ENCODE peak calls at places on chromosomes 5 and 9, in four cellular contexts. Z is adipocyte; E is brain microvascular endothelial cell; M is CD8-positive, alpha-beta T cell. P is an unnamed sample.

GRCh38 chr5:180339583-180340183 is 13.5 kb downstream of the GFPT2 start:
- DNase-seq in Z (no peak), E (no peak), M (no peak), P (no peak)

GRCh38 chr5:84870369-84870768 is 485.7 kb upstream of the EDIL3 start:
- DNase-seq in Z (no peak), E (no peak), M (no peak), P (no peak)

GRCh38 chr9:91219557-91219956 is 142.2 kb downstream of the AUH start:
- DNase-seq in Z (no peak), E (no peak), M (no peak), P (no peak)

GRCh38 chr5:92019376-92019990 is 636.4 kb upstream of the ARRDC3 start:
- DNase-seq in Z (peak), E (peak), M (no peak), P (no peak)

GRCh38 chr5:175867587-175868347 is 3.6 kb upstream of the CPLX2 start:
- DNase-seq in Z (no peak), E (no peak), M (no peak), P (no peak)

GRCh38 chr9:5493597-5494511 is 16.5 kb upstream of the PDCD1LG2 start:
- DNase-seq in Z (peak), E (peak), M (no peak), P (peak)

GRCh38 chr5:143828710-143829109 is 16.7 kb downstream of the HMHB1 start:
- DNase-seq in Z (no peak), E (no peak), M (no peak), P (peak)

GRCh38 chr5:93336330-93337110 is 244.5 kb downstream of the NR2F1-AS1 start:
- DNase-seq in Z (no peak), E (no peak), M (no peak), P (no peak)

GRCh38 chr5:69331528-69332445 is 814 bp downstream of the CCDC125 start:
- DNase-seq in Z (no peak), E (no peak), M (no peak), P (no peak)

GRCh38 chr9:122346478-122347347 is 24.1 kb upstream of the PTGS1 start:
- DNase-seq in Z (peak), E (no peak), M (no peak), P (no peak)

DNA sequence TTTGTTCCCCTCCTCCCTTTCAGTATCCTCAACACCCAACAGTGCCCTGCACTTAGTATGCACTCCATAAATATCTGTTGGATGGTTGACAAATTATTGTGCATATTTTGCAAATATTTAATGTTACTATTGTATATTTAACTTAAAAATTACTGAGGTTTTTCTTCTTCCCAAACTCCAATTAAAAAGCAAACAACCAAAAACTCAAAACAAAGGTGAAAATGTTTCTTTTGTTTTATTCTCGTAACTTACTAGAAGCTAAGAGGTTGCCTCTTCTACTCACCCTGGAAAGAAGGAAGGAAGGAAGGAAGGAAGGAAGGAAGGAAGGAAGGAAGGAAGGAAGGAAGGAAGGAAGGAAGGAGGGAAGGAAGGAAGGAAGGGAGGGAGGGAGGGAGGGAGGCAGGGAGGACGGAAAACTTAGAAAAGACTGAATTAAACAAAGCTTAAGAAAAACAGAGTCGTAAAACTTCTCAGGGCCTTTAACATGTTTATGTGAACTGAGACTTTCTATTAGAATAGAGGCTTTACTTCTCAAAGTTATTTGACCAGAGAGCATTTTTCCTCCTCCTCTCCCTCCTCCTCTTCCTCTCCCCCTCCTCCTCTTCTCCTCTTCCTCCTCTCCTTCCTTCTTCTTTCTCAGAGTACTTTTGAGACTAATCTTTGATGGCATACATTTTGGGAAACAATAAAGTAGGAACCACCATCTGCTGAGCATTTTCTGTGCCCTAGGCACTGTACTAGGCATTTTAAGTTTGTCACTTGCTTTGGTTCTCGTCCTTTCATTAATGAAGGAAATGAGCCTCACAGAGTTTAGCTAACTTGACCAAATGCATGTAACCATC is 396.6 kb upstream of the WWC1 start:
- DNase-seq in Z (no peak), E (no peak), M (no peak), P (no peak)
- H3K4me3 ChIP-seq in Z (no peak), E (no peak), M (no peak), P (no peak)

GRCh38 chr9:110016340-110016739 is 191.6 kb downstream of the C9orf152 start:
- DNase-seq in Z (peak), E (peak), M (no peak), P (peak)
- H3K4me3 ChIP-seq in Z (no peak), E (no peak), M (no peak), P (no peak)

GRCh38 chr5:178119915-178120660 is 6.8 kb downstream of the N4BP3 start:
- DNase-seq in Z (no peak), E (no peak), M (no peak), P (no peak)
- H3K4me3 ChIP-seq in Z (no peak), E (no peak), M (no peak), P (no peak)

DNA sequence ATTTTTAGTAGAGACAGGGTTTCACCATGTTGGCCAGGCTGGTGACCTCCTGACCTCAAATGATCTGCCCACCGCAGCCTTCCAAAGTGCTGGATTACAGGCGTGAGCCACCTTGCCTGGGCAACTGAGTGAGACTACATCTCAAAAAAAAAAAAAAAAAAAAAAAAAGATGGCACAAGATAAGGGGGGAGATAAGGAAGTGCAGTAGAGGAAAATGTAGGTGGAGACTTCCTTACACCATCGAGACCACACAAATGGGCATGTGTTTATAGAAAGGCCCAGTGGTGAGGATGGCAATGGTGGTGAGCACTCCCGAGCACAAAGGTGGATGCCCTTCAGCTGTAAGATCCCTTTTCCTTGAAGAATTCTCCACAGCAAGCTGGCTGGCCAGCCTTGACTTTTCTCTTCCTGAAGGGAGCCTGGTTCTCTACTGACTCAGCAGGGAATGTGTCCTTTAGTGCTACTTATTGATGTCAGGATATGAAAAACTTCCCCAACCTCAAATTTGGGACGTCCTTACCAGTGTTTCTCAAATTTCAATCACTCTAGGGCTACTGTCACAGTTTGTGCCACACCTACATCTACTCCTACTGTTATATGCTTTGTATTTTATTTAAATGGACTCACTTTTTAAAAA is 28.2 kb downstream of the ERGIC1 start:
- DNase-seq in Z (no peak), E (no peak), M (no peak), P (no peak)
- H3K4me3 ChIP-seq in Z (no peak), E (no peak), M (no peak), P (no peak)

P was measured in fibroblast of villous mesenchyme.